ENCODE peak calls at places on chromosomes 3 and 15, in eight cellular contexts. P is H9; F is CD8-positive, alpha-beta T cell; V is IMR-90; G is psoas muscle; Q is AG04450; A is body of pancreas; S is adrenal gland. J is an unnamed sample.

GRCh38 chr3:50303038-50303815 is at the start of gene HYAL1:
- DNase-seq in P (peak; percentile 97), F (no peak), V (no peak), G (peak; percentile 87), Q (no peak), A (peak; percentile 76), S (peak; percentile 90), J (no peak)

GRCh38 chr3:126393563-126393962 is 1.1 kb upstream of the CFAP100 start:
- DNase-seq in P (no peak), F (no peak), V (no peak), G (no peak), Q (no peak), A (no peak), S (no peak), J (peak; percentile 35)

GRCh38 chr3:194407423-194407822 is 8.4 kb upstream of the GP5 start:
- DNase-seq in P (no peak), F (no peak), V (peak; percentile 77), G (no peak), Q (peak; percentile 33), A (no peak), S (peak; percentile 40), J (no peak)

GRCh38 chr15:80514071-80514780 is 110.0 kb downstream of the ARNT2 start:
- DNase-seq in P (no peak), F (no peak), V (peak; percentile 75), G (no peak), Q (no peak), A (no peak), S (no peak), J (no peak)

GRCh38 chr3:119368243-119368800 is 74.1 kb downstream of the ARHGAP31 start:
- DNase-seq in P (no peak), F (no peak), V (no peak), G (no peak), Q (no peak), A (no peak), S (no peak), J (no peak)

GRCh38 chr3:169348981-169349942 is 314.2 kb downstream of the MECOM start:
- DNase-seq in P (no peak), F (no peak), V (peak; percentile 43), G (no peak), Q (no peak), A (no peak), S (no peak), J (no peak)

GRCh38 chr3:71142440-71143161 is 440.9 kb downstream of the FOXP1 start:
- DNase-seq in P (peak; percentile 80), F (no peak), V (peak; percentile 34), G (no peak), Q (no peak), A (no peak), S (no peak), J (no peak)

GRCh38 chr3:39108309-39108708 is 829 bp downstream of the TTC21A start:
- DNase-seq in P (peak; percentile 5), F (peak; percentile 33), V (no peak), G (no peak), Q (no peak), A (no peak), S (no peak), J (peak; percentile 21)

GRCh38 chr3:63920001-63920400 is 7.8 kb upstream of the SCAANT1 start:
- DNase-seq in P (no peak), F (no peak), V (no peak), G (no peak), Q (no peak), A (peak; percentile 21), S (no peak), J (no peak)

GRCh38 chr15:68512578-68512977 is 66.2 kb upstream of the CORO2B start:
- DNase-seq in P (no peak), F (no peak), V (no peak), G (no peak), Q (no peak), A (no peak), S (no peak), J (no peak)

GRCh38 chr3:51719413-51720025 is 12.7 kb downstream of the GRM2 start:
- DNase-seq in P (no peak), F (no peak), V (no peak), G (no peak), Q (no peak), A (no peak), S (no peak), J (no peak)

GRCh38 chr3:123620338-123620737 is 35.5 kb upstream of the HACD2 start:
- DNase-seq in P (no peak), F (no peak), V (peak; percentile 94), G (no peak), Q (peak; percentile 84), A (no peak), S (no peak), J (no peak)

GRCh38 chr3:187293977-187294376 is 2.4 kb upstream of the MASP1 start:
- DNase-seq in P (no peak), F (no peak), V (no peak), G (no peak), Q (no peak), A (no peak), S (no peak), J (no peak)

GRCh38 chr3:187293514-187293870 is 2.0 kb upstream of the MASP1 start:
- DNase-seq in P (no peak), F (no peak), V (no peak), G (no peak), Q (no peak), A (no peak), S (no peak), J (no peak)

GRCh38 chr3:187296915-187297314 is 5.4 kb upstream of the MASP1 start:
- DNase-seq in P (no peak), F (no peak), V (peak; percentile 23), G (no peak), Q (no peak), A (no peak), S (no peak), J (no peak)

GRCh38 chr3:187296058-187296457 is 4.5 kb upstream of the MASP1 start:
- DNase-seq in P (no peak), F (no peak), V (no peak), G (no peak), Q (no peak), A (no peak), S (no peak), J (no peak)

DNA sequence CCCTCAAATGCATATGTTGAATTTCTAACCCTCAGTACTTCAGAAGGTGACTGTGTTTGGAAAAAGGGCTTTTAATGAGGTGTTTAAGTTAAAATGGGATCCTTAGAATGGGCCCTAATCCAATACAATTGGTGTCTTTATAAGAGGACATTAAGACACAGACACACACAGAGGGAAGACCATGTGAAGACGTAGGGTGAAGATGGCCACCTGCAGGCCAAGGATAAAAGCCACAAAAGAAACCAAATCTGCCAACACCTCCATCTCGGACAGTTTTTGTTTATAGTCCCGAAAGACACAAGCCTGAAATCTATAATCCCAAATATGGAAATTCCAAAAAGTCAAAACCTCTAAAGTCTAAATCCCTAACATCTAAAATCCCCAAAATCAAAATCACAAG is 4.1 kb upstream of the MASP1 start:
- DNase-seq in P (no peak), F (no peak), V (no peak), G (no peak), Q (no peak), A (no peak), S (no peak), J (no peak)
- TF ChIP-seq CTCF in P (peak; percentile 57), F (no peak), V (peak; percentile 20), G (no peak), Q (peak; percentile 36), A (no peak), S (no peak), J (no peak)

GRCh38 chr15:42576776-42577175 is 1.4 kb downstream of the STARD9 start:
- DNase-seq in P (no peak), F (no peak), V (no peak), G (no peak), Q (no peak), A (no peak), S (no peak), J (no peak)

GRCh38 chr15:42578984-42579537 is 3.7 kb downstream of the STARD9 start:
- DNase-seq in P (no peak), F (no peak), V (no peak), G (no peak), Q (no peak), A (no peak), S (no peak), J (no peak)

GRCh38 chr15:42577514-42578031 is 2.2 kb downstream of the STARD9 start:
- DNase-seq in P (no peak), F (no peak), V (peak; percentile 79), G (no peak), Q (no peak), A (no peak), S (no peak), J (no peak)

GRCh38 chr15:42575188-42576039 is at the start of gene STARD9:
- DNase-seq in P (peak; percentile 99), F (peak; percentile 93), V (peak; percentile 97), G (peak; percentile 99), Q (peak; percentile 97), A (peak; percentile 98), S (peak; percentile 98), J (peak; percentile 98)

DNA sequence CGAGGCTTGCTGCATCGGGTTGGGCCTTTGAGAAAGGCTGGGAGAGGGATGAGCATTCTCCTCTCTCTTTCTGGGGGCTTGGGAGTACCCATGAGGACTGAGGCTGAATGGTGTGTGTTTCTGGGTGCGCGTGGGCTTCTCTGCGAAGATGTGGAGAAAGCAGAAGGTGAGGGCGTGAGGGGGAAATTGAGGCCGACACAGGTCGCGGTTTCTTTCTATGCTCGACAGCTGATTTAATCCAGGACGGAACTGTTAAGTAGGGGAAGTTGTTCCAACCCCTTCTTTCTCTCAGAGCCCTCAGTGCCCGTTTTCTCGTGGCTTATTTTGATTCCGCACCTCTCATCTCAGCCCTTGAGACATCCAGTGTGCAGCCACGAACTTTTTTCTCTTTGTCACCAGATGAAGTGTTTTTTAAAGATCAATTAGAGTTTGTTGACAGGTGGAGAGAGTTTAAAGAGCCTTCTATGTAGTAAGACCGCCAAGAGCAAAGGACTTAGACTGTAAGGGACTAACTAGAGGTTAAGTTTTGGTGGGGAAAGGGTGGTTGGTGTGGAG is 711 bp downstream of the STARD9 start:
- DNase-seq in P (no peak), F (no peak), V (no peak), G (no peak), Q (no peak), A (no peak), S (no peak), J (no peak)
- H3K27ac ChIP-seq in P (no peak overlapping the region), F (peak overlapping the region; percentile 38), V (peak overlapping the region; percentile 58), G (peak overlapping the region; percentile 73), Q (no peak overlapping the region), A (peak overlapping the region; percentile 60), S (peak overlapping the region; percentile 75), J (peak overlapping the region; percentile 95)

DNA sequence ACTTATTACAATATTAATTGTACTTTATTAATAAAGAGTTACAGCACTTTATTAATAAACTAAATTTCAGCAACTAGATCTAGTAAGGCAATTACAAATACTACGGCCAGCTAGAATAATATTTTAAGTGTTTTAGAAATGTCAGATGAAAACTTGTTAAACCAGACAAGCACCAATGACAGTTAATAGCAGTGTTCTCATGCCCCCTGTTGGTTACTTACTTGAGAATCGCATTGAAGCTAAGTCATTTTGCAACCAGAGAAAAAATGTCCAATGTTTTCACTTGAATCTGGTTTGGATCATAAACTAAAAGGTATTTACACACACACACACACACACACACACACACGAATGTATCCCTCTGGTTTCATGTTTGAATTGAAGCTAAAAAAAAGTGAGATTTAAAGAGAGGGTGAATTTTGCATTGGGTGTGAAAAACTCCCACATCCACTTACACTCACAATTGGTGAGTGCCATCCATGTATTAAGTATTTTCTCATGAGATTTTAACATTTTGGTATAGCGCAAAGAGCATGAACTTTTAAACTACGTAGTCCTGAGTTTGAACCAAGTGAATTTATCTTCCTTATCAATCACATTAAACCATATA is 347.7 kb downstream of the ZBBX start:
- DNase-seq in P (no peak), F (no peak), V (peak; percentile 39), G (no peak), Q (peak; percentile 41), A (no peak), S (no peak), J (no peak)
- TF ChIP-seq CTCF in P (peak; percentile 73), F (no peak), V (peak; percentile 52), G (no peak), Q (peak; percentile 67), A (peak; percentile 45), S (peak; percentile 33), J (peak; percentile 42)

GRCh38 chr3:128054363-128054762 is 2.1 kb downstream of the SEC61A1 start:
- DNase-seq in P (no peak), F (no peak), V (peak; percentile 72), G (no peak), Q (no peak), A (peak; percentile 40), S (peak; percentile 65), J (no peak)
- H3K27ac ChIP-seq in P (no peak overlapping the region), F (no peak overlapping the region), V (peak overlapping the region; percentile 48), G (peak overlapping the region; percentile 100), Q (no peak overlapping the region), A (no peak overlapping the region), S (peak overlapping the region; percentile 31), J (no peak overlapping the region)